ENCODE peak calls at places on chromosomes 6 and 20, in seven cellular contexts. Z, S, O, C, V, N and A are unnamed samples.

GRCh38 chr6:79586548-79586947 is 44.6 kb upstream of the SH3BGRL2 start:
- DNase-seq in V (no peak), S (no peak), O (peak), C (no peak), N (no peak), Z (no peak), A (no peak)

GRCh38 chr6:37630281-37630799 is 67.3 kb downstream of the MDGA1 start:
- DNase-seq in Z (no peak), V (peak), N (no peak), C (no peak), S (no peak), O (peak), A (no peak)

GRCh38 chr6:30411515-30412207 is 66.7 kb downstream of the RPP21 start:
- DNase-seq in S (no peak), V (peak), Z (peak), N (peak), O (peak), C (peak), A (peak)

GRCh38 chr20:52230406-52230805 is 38.8 kb upstream of the ZFP64 start:
- DNase-seq in Z (no peak), C (no peak), S (no peak), N (no peak), V (no peak), O (no peak), A (no peak)

GRCh38 chr6:90393232-90393884 is 96.7 kb upstream of the BACH2 start:
- DNase-seq in N (no peak), O (peak), S (no peak), C (peak), V (peak), Z (peak), A (peak)

GRCh38 chr6:34924831-34925613 is 36.0 kb downstream of the ANKS1A start:
- DNase-seq in N (no peak), C (no peak), O (no peak), S (no peak), Z (no peak), V (no peak), A (no peak)

GRCh38 chr6:145895802-145896201 is 68.4 kb downstream of the SHPRH start:
- DNase-seq in Z (no peak), S (no peak), N (no peak), C (no peak), V (no peak), O (peak), A (no peak)

GRCh38 chr20:15927893-15928650 is 645.2 kb downstream of the KIF16B start:
- DNase-seq in N (no peak), C (no peak), Z (no peak), V (no peak), S (no peak), O (no peak), A (no peak)

GRCh38 chr20:22320245-22320915 is 264.0 kb downstream of the FOXA2 start:
- DNase-seq in Z (no peak), S (no peak), C (no peak), V (no peak), O (peak), N (no peak), A (no peak)
- TF ChIP-seq CTCF in Z (no peak), S (no peak), C (no peak), V (no peak), O (no peak), N (no peak), A (no peak)

GRCh38 chr20:21702553-21703467 is 2.7 kb upstream of the PAX1 start:
- DNase-seq in V (no peak), Z (no peak), S (no peak), O (no peak), N (peak), C (peak), A (no peak)
- TF ChIP-seq CTCF in V (no peak), Z (no peak), S (no peak), O (no peak), N (peak), C (no peak), A (no peak)

GRCh38 chr6:6657085-6657819 is 68.7 kb downstream of the LY86 start:
- DNase-seq in Z (no peak), O (no peak), C (no peak), S (no peak), N (no peak), V (no peak), A (no peak)
- TF ChIP-seq CTCF in Z (no peak), O (no peak), C (no peak), S (no peak), N (no peak), V (no peak), A (no peak)

GRCh38 chr6:5011346-5011745 is 7.5 kb upstream of the RPP40 start:
- DNase-seq in C (no peak), N (no peak), S (no peak), Z (no peak), O (no peak), V (no peak), A (no peak)
- TF ChIP-seq CTCF in C (no peak), N (no peak), S (no peak), Z (no peak), O (no peak), V (no peak), A (no peak)